ENCODE peak calls at places on chromosomes 7 and 10, in four cellular contexts. T is HL-60, J is endothelial cell, Y is SK-N-SH. M is an unnamed sample.

GRCh38 chr10:52617346-52617745 is 155.2 kb downstream of the MBL2 start:
- DNase-seq in T (no peak), J (no peak), Y (no peak), M (no peak)

GRCh38 chr10:69965919-69966662 is 86.6 kb upstream of the MACROH2A2 start:
- DNase-seq in J (no peak), T (no peak), Y (no peak), M (no peak)

GRCh38 chr7:100152404-100152803 is 3.7 kb downstream of the LAMTOR4 start:
- DNase-seq in Y (no peak), J (no peak), T (peak; percentile 81), M (no peak)

GRCh38 chr10:124283215-124284046 is 135.3 kb downstream of the OAT start:
- DNase-seq in J (no peak), Y (peak; percentile 89), T (no peak), M (no peak)

GRCh38 chr7:13990319-13990983 is 985 bp upstream of the ETV1 start:
- DNase-seq in Y (peak; percentile 48), T (peak; percentile 60), J (peak; percentile 61), M (no peak)

GRCh38 chr10:61586829-61587228 is 75.9 kb upstream of the CABCOCO1 start:
- DNase-seq in T (no peak), Y (no peak), J (no peak), M (no peak)

GRCh38 chr7:16999541-17000266 is 117.9 kb upstream of the AGR3 start:
- DNase-seq in Y (no peak), T (peak; percentile 70), J (no peak), M (no peak)

GRCh38 chr10:2335626-2336025 is 598.3 kb upstream of the ADARB2 start:
- DNase-seq in Y (no peak), J (no peak), T (no peak), M (no peak)

GRCh38 chr7:106039486-106040060 is 72.5 kb downstream of the SYPL1 start:
- DNase-seq in J (no peak), Y (no peak), T (no peak), M (peak; percentile 92)

GRCh38 chr7:144379791-144380384 is 23.6 kb downstream of the NOBOX start:
- DNase-seq in Y (no peak), T (no peak), J (no peak), M (no peak)

GRCh38 chr7:130453051-130453450 is 12.2 kb upstream of the CEP41 start:
- DNase-seq in Y (no peak), T (no peak), J (no peak), M (no peak)

DNA sequence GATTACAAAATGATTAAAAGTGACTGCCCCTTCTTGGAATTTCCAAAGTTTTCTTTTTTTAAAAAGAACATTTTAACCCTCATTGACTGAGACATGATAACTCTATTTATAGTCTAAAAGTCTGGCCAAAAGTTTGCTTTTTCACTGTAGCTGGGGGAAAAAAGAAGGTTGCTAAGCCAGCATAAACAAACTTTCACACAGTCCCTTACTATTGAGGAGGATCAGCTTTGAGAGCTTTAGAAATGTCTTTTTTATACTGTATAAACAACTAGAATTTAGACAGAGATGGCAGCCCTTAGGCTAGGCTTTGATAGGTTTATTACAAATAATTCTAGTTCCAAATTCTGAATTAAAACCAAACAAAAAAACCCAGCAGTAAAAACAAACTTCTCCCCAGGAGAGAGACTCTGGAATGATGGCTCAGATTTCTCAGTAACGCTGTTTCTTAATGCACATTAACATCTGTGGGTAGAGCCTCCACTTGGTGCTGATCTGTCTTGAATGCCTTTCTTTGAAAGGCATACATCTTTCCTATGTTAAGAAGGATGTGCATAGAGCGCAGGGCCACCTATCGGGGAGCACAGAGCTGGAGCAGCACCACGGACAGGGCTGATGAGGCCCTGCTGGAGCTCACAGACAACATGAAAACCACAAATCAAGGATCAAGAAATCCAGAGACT is 100.9 kb upstream of the PDLIM1 start:
- DNase-seq in J (no peak), Y (no peak), T (no peak), M (peak; percentile 55)
- TF ChIP-seq CTCF in J (no peak), Y (no peak), T (no peak), M (peak; percentile 40)

GRCh38 chr7:5457245-5457735 is 33.7 kb upstream of the TNRC18 start:
- DNase-seq in T (no peak), J (no peak), Y (no peak), M (no peak)
- TF ChIP-seq CTCF in T (no peak), J (no peak), Y (no peak), M (no peak)

DNA sequence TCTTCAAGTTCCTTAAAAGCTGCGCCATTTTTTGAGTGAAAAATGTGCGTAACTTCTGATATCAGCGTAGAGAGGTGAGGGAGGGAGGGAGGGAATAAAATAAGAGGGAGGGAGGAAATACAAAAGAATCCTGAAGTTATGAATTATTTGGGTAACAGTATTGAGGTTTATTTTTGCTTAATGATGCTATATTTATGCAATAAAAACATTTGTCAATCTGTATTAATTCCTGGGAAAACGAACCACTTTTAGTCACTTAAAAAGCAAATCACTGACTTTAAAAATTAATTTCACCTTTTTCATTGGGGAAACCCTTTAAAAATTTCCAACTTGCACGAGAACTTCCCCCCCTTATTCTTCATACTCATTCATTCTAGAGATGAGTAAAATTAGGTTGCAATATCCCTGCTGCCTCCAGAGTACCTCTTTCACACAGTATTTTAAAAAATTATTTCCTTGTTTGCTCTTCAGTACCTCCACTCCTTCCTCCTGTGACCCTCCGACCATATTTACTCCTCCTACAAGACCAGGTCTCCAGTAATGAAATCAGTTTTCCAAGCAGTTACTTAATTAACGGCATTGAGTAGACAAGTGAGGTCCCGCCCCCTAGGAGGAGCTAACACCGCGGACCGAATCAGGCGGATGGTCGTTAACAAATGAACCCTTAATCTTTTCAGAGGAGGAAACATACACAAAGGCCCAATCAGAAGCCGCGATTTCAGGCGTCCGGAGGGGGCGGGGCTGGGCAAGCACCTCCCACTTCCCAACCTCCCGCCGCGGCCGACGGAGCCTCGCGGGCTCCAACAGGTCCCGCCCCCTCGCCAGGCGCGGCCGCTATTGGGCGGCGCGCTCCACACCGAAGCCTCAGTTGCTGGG is 521 bp upstream of the TRIM24 start:
- DNase-seq in T (peak; percentile 17), J (peak; percentile 97), Y (no peak), M (peak; percentile 95)
- TF ChIP-seq CTCF in T (no peak), J (no peak), Y (peak; percentile 51), M (peak; percentile 19)

GRCh38 chr10:44923611-44924010 is 12.5 kb downstream of the TMEM72 start:
- DNase-seq in Y (no peak), J (no peak), T (no peak), M (no peak)

GRCh38 chr10:44925224-44925623 is 14.1 kb downstream of the TMEM72 start:
- DNase-seq in J (peak; percentile 66), Y (peak; percentile 32), T (peak; percentile 56), M (no peak)

GRCh38 chr10:44922826-44923545 is 11.8 kb downstream of the TMEM72 start:
- DNase-seq in T (no peak), J (no peak), Y (no peak), M (no peak)

GRCh38 chr10:44925811-44926760 is 14.9 kb downstream of the TMEM72 start:
- DNase-seq in J (no peak), T (no peak), Y (no peak), M (no peak)

GRCh38 chr10:44924261-44925040 is 13.3 kb downstream of the TMEM72 start:
- DNase-seq in Y (no peak), J (no peak), T (no peak), M (no peak)
- TF ChIP-seq CTCF in Y (no peak), J (no peak), T (no peak), M (no peak)

DNA sequence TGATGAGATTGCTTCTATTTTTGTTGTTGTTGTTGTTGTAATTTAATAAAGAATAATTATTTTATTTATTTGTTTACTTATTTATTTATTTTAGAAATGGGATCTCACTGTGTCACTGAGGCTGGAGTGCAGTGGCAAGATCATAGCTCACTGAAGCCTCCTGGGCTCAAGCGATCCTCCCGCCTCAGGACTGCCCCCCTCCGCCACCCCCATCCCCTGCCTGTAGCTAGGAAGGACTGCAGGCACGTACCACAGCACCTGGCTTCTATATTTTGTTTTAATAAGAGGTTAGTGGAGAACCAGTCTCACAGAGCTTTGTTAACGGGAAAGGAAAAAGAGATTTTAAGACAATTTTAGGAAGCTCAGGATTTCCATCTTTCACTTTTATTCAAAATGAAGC is 19.5 kb upstream of the SMC3 start:
- DNase-seq in Y (no peak), T (no peak), J (no peak), M (no peak)
- TF ChIP-seq CTCF in Y (no peak), T (no peak), J (no peak), M (no peak)

GRCh38 chr10:119095648-119096047 is 8.3 kb upstream of the DENND10 start:
- DNase-seq in J (no peak), Y (no peak), T (no peak), M (no peak)
- TF ChIP-seq CTCF in J (no peak), Y (no peak), T (no peak), M (no peak)

DNA sequence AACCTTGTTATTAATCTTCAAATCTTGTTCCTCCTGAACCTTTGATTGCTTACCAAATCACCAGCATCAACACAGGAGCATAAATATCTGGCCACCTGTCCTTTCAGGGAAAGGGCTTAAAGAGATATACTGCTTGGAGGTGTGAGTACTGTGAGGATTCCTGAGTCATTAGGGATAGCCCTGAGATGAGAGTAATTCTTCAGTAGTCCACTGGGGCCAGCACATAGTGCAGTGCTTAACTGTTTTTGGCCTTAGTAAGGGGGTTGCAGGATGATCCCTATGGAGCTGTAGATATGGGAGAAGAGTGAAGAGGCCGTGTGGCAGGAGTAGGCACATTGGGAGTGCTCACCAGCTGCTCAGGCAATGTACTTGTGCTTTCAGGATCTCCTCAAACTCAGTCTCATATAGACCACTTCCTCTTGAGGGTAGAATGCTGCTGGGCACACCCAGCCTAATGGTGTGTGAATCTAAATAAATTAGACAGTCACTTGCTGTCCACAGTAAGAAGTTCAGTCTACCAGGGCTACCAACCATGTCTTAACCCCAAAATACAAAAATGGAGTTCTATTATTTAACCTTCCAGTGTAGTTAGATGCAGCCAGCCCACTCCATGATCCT is 26.5 kb upstream of the GPR141 start:
- DNase-seq in J (no peak), Y (no peak), T (peak; percentile 38), M (no peak)
- TF ChIP-seq CTCF in J (no peak), Y (no peak), T (no peak), M (no peak)

DNA sequence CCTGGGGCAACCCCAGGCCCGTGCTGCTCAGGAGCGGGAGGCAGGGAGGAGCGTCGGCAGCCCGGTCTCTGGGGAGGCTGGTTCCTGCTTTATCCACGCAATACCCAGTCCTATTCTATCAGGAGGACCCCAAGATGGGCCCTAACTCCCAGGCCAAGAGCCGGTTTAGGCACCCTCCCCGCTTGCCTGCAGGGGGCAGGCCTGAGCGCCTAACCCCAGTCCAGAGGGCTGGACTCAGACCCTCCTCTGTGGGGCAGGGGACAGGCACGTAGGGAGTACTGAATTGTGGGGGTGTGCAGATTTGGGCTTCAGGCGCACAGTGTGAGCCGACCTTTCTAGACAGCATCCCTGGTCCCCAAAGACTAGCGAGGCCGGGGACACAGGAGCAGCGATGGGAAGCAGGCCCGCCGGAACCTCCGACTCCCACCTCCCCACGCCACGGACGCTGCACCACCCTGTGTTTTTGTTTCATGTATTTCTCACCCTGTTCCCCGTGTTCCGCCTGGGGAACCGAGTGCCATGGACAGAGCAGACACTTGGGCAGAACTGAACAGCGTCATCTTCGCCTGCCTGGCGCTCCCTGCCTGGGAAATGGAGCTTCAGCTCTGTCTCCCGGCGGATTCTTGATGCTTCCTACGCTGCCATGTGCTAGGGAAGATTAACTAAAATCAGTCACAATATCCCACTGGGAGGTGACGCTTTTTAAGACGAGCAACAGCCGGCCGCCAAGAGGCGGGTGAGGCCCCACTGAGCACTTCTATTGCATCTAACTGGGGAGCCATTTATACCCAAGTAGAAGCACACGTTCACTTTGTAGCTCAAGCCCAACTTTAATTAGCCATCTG is 5.3 kb downstream of the NUDT1 start:
- DNase-seq in J (peak; percentile 79), Y (peak; percentile 95), T (no peak), M (no peak)
- TF ChIP-seq CTCF in J (peak; percentile 79), Y (peak; percentile 86), T (no peak), M (peak; percentile 81)

M was measured in astrocyte of the cerebellum.